ENCODE peak calls at places on chromosome 6, in nine cellular contexts. M, I, O, B, P, Q, R, C and E are unnamed samples.

GRCh38 chr6:10030942-10031537 is 383.8 kb downstream of the TFAP2A start:
- DNase-seq in M (no peak), I (peak; percentile 29), O (peak; percentile 16), B (no peak), P (no peak), Q (no peak), R (no peak), C (no peak), E (no peak)

GRCh38 chr6:157317129-157317814 is 6.0 kb downstream of the TMEM242 start:
- DNase-seq in M (no peak), I (no peak), O (peak; percentile 94), B (no peak), P (no peak), Q (no peak), R (peak; percentile 69), C (peak; percentile 90), E (peak; percentile 78)

GRCh38 chr6:67131827-67132226 is 1424.8 kb upstream of the EYS start:
- DNase-seq in M (no peak), I (no peak), O (no peak), B (no peak), P (no peak), Q (no peak), R (no peak), C (no peak), E (peak; percentile 93)

GRCh38 chr6:42013134-42013516 is 37.2 kb upstream of the TAF8 start:
- DNase-seq in M (no peak), I (no peak), O (peak; percentile 57), B (no peak), P (no peak), Q (no peak), R (no peak), C (no peak), E (no peak)

GRCh38 chr6:142725024-142725770 is 219.8 kb downstream of the HIVEP2 start:
- DNase-seq in M (no peak), I (no peak), O (no peak), B (no peak), P (no peak), Q (no peak), R (no peak), C (no peak), E (no peak)

GRCh38 chr6:25717856-25718740 is 36.4 kb upstream of the SLC17A4 start:
- DNase-seq in M (no peak), I (peak; percentile 59), O (no peak), B (no peak), P (no peak), Q (no peak), R (no peak), C (no peak), E (no peak)

GRCh38 chr6:7541175-7542064 is at the start of gene DSP:
- DNase-seq in M (peak; percentile 11), I (no peak), O (peak; percentile 93), B (peak; percentile 14), P (peak; percentile 95), Q (peak; percentile 88), R (peak; percentile 88), C (no peak), E (peak; percentile 33)

GRCh38 chr6:36784379-36784636 is 54.9 kb downstream of the CPNE5 start:
- DNase-seq in M (no peak), I (no peak), O (no peak), B (no peak), P (no peak), Q (no peak), R (no peak), C (no peak), E (no peak)

GRCh38 chr6:12635375-12635774 is 81.2 kb upstream of the PHACTR1 start:
- DNase-seq in M (no peak), I (no peak), O (no peak), B (no peak), P (no peak), Q (no peak), R (no peak), C (no peak), E (no peak)

GRCh38 chr6:3911614-3912336 is 62.6 kb downstream of the FAM50B start:
- DNase-seq in M (no peak), I (no peak), O (peak; percentile 77), B (no peak), P (no peak), Q (peak; percentile 41), R (no peak), C (peak; percentile 72), E (peak; percentile 73)

GRCh38 chr6:109515781-109516409 is 32.9 kb upstream of the ZBTB24 start:
- DNase-seq in M (no peak), I (no peak), O (no peak), B (no peak), P (no peak), Q (no peak), R (no peak), C (no peak), E (no peak)

GRCh38 chr6:28838634-28839442 is 84.9 kb downstream of the TRIM27 start:
- DNase-seq in M (peak; percentile 66), I (peak; percentile 92), O (peak; percentile 80), B (peak; percentile 81), P (peak; percentile 84), Q (peak; percentile 93), R (peak; percentile 91), C (peak; percentile 90), E (peak; percentile 81)

GRCh38 chr6:11197175-11197535 is 35.3 kb downstream of the NEDD9 start:
- DNase-seq in M (no peak), I (no peak), O (no peak), B (no peak), P (no peak), Q (no peak), R (no peak), C (no peak), E (peak; percentile 69)

GRCh38 chr6:160124007-160124406 is 2.4 kb downstream of the SLC22A1 start:
- DNase-seq in M (no peak), I (no peak), O (no peak), B (no peak), P (no peak), Q (peak; percentile 19), R (no peak), C (no peak), E (no peak)

GRCh38 chr6:33843086-33843695 is 39.4 kb upstream of the MLN start:
- DNase-seq in M (no peak), I (no peak), O (no peak), B (no peak), P (no peak), Q (no peak), R (no peak), C (no peak), E (no peak)

GRCh38 chr6:164663634-164664033 is 645.8 kb downstream of the C6orf118 start:
- DNase-seq in M (no peak), I (no peak), O (no peak), B (no peak), P (no peak), Q (no peak), R (no peak), C (no peak), E (no peak)

DNA sequence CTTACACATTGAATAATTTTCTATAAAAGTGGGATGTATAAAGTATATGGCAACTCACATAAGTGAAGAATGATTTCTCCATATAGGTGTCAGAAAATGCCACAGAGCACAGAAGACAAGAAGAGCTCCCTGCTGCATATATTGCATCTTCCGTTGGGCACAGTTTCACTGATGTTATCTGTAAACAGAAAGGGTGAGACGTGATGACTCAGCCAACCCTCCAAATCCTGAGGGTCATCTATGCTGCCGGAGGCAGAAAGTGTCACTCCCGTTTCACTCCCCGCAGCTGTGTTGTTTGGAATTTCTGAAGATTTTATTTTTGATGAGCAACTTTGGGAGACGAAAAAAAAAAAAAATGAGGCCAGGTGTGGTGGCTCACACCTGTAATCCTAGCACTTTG is 644.1 kb downstream of the C6orf118 start:
- DNase-seq in M (no peak), I (no peak), O (no peak), B (no peak), P (no peak), Q (no peak), R (no peak), C (no peak), E (no peak)
- H3K9me3 ChIP-seq in M (no peaks in the 10 kb centered on the region), I (no peaks in the 10 kb centered on the region), O (peaks cover 10% of the 10 kb centered on the region), B (peaks cover 3% of the 10 kb centered on the region), P (no peaks in the 10 kb centered on the region), Q (no peaks in the 10 kb centered on the region), R (no peaks in the 10 kb centered on the region), C (no peaks in the 10 kb centered on the region), E (no peaks in the 10 kb centered on the region)

DNA sequence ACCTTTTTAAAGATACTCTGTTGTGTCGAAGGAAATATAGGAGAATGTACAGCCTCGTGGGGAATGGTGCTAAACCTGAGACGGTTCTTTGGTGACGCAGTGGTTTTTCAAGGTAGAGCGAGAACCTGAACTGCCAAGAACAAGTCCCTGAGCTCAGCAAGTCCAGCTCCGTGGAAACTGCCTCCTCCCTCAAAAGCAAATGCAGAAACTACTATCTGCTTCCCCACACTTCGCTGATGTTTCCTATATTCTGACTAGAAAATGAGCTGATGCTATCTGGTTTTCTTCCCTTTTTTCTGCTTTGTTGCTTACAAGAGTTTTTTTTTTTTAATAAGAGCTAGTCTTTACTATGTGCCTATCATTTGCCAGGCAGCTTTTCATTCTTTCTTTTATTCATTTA is 85.3 kb upstream of the LY86 start:
- DNase-seq in M (no peak), I (no peak), O (no peak), B (no peak), P (no peak), Q (no peak), R (no peak), C (no peak), E (no peak)
- H3K4me3 ChIP-seq in M (no peak overlapping the region), I (no peak overlapping the region), O (no peak overlapping the region), B (no peak overlapping the region), P (no peak overlapping the region), Q (no peak overlapping the region), R (no peak overlapping the region), C (no peak overlapping the region), E (no peak overlapping the region)

DNA sequence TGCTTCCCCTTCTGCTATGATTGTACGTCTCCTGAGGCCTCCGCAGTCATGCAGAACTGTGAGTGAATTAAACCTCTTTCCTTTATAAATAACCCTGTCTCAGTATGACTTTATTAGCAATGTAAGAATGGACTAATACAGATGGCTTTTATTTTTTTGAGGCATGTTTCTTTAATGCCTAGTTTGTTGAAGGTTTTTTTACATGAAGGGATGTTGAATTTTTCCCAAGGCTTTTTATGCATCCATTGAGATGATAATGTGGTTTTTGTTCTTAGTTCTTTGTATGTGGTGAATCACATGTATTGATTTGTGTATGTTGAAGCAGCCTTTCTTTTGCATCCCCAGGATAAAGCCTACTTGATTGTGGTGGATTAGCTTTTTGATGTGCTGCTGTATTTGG is 239.0 kb downstream of the THBS2 start:
- DNase-seq in M (no peak), I (no peak), O (no peak), B (no peak), P (no peak), Q (no peak), R (no peak), C (no peak), E (no peak)
- H3K9me3 ChIP-seq in M (no peaks in the 10 kb centered on the region), I (no peaks in the 10 kb centered on the region), O (peaks cover 3% of the 10 kb centered on the region), B (no peaks in the 10 kb centered on the region), P (peaks cover 6% of the 10 kb centered on the region), Q (peaks cover 24% of the 10 kb centered on the region), R (no peaks in the 10 kb centered on the region), C (no peaks in the 10 kb centered on the region), E (peaks cover 19% of the 10 kb centered on the region)

GRCh38 chr6:45803071-45803470 is 212.6 kb downstream of the CLIC5 start:
- DNase-seq in M (no peak), I (no peak), O (no peak), B (no peak), P (no peak), Q (no peak), R (no peak), C (no peak), E (no peak)
- H3K4me3 ChIP-seq in M (no peak overlapping the region), I (no peak overlapping the region), O (no peak overlapping the region), B (no peak overlapping the region), P (no peak overlapping the region), Q (no peak overlapping the region), R (no peak overlapping the region), C (no peak overlapping the region), E (no peak overlapping the region)